ENCODE peak calls at places on chromosomes 3 and 15, in five cellular contexts. Q is aorta, C is mammary epithelial cell, Z is DND-41, J is neural progenitor cell. T is an unnamed sample.

GRCh38 chr3:171028779-171029232 is 2.3 kb upstream of the SLC2A2 start:
- DNase-seq in Q (no peak), C (peak; percentile 46), Z (no peak), J (no peak), T (no peak)

GRCh38 chr3:158991146-158991705 is 189.4 kb downstream of the MFSD1 start:
- DNase-seq in Q (no peak), C (peak; percentile 49), Z (peak; percentile 8), J (peak; percentile 25), T (no peak)

GRCh38 chr3:173660645-173661299 is 263.2 kb downstream of the NLGN1 start:
- DNase-seq in Q (no peak), C (no peak), Z (no peak), J (no peak), T (no peak)

GRCh38 chr3:19432679-19433078 is 284.4 kb downstream of the KCNH8 start:
- DNase-seq in Q (no peak), C (no peak), Z (no peak), J (no peak), T (no peak)

GRCh38 chr3:124217542-124217941 is 225.6 kb upstream of the ROPN1 start:
- DNase-seq in Q (no peak), C (peak; percentile 58), Z (peak; percentile 72), J (peak; percentile 87), T (no peak)

GRCh38 chr3:113773381-113773780 is 26.5 kb downstream of the ATP6V1A start:
- DNase-seq in Q (no peak), C (no peak), Z (no peak), J (no peak), T (no peak)

GRCh38 chr15:69587731-69588130 is 135.1 kb downstream of the RPLP1 start:
- DNase-seq in Q (no peak), C (no peak), Z (no peak), J (no peak), T (no peak)

GRCh38 chr3:187662848-187663407 is 7.3 kb downstream of the SST start:
- DNase-seq in Q (no peak), C (no peak), Z (no peak), J (no peak), T (no peak)

GRCh38 chr3:183265157-183265642 is 12.1 kb downstream of the B3GNT5 start:
- DNase-seq in Q (peak; percentile 68), C (no peak), Z (no peak), J (peak; percentile 82), T (no peak)

GRCh38 chr3:123048480-123049237 is 18.2 kb upstream of the PDIA5 start:
- DNase-seq in Q (no peak), C (no peak), Z (no peak), J (no peak), T (no peak)

GRCh38 chr15:84731774-84732173 is 15.8 kb upstream of the SEC11A start:
- DNase-seq in Q (no peak), C (no peak), Z (no peak), J (no peak), T (no peak)

GRCh38 chr15:83714888-83715287 is 61.0 kb downstream of the ADAMTSL3 start:
- DNase-seq in Q (no peak), C (no peak), Z (no peak), J (no peak), T (no peak)

GRCh38 chr3:127431066-127431465 is 143.2 kb upstream of the PRR20G start:
- DNase-seq in Q (no peak), C (no peak), Z (no peak), J (no peak), T (no peak)

GRCh38 chr3:187066228-187066995 is 72.9 kb downstream of the RPL39L start:
- DNase-seq in Q (no peak), C (peak; percentile 64), Z (no peak), J (peak; percentile 61), T (peak; percentile 38)

GRCh38 chr15:62773369-62774165 is 269.0 kb upstream of the TPM1 start:
- DNase-seq in Q (no peak), C (no peak), Z (no peak), J (no peak), T (no peak)

GRCh38 chr15:25812845-25813244 is 50.3 kb downstream of the ATP10A start:
- DNase-seq in Q (no peak), C (no peak), Z (no peak), J (no peak), T (no peak)

GRCh38 chr3:87354399-87354798 is 78.0 kb upstream of the POU1F1 start:
- DNase-seq in Q (no peak), C (no peak), Z (no peak), J (no peak), T (no peak)

GRCh38 chr3:29282431-29283296 is 1.8 kb downstream of the RBMS3 start:
- DNase-seq in Q (no peak), C (peak; percentile 63), Z (no peak), J (peak; percentile 17), T (no peak)

GRCh38 chr3:148331111-148331818 is 366.4 kb upstream of the AGTR1 start:
- DNase-seq in Q (no peak), C (no peak), Z (no peak), J (no peak), T (no peak)

GRCh38 chr15:32717290-32718081 is at the start of gene GREM1:
- DNase-seq in Q (no peak), C (no peak), Z (no peak), J (peak; percentile 90), T (no peak)

GRCh38 chr3:72615182-72615581 is 233.1 kb downstream of the SHQ1 start:
- DNase-seq in Q (no peak), C (no peak), Z (no peak), J (no peak), T (no peak)
- H3K4me1 ChIP-seq in Q (no peaks in the 10 kb centered on the region), C (no peaks in the 10 kb centered on the region), Z (no peaks in the 10 kb centered on the region), J (peaks cover 10% of the 10 kb centered on the region), T (no peaks in the 10 kb centered on the region)

DNA sequence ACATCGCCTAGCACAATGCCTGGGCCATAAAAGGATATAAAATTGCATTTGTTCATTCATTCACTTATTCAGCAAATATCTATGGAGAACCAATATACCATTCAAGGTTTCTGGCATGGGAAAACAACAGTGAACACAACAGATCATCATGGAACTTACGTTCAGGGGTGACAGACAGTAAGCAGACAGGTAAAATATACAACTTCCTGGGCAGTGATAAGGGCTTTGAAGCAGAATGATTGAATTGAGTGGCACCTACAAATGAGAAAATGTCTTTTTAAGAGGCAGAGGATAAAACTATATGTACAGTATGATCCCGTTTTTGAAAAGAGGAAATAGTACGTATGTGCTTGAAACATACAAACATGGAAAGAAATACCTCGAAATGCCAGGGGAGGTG is 39.2 kb downstream of the CMTM7 start:
- DNase-seq in Q (no peak), C (no peak), Z (no peak), J (no peak), T (peak; percentile 26)
- H3K4me1 ChIP-seq in Q (no peaks in the 10 kb centered on the region), C (peaks cover 7% of the 10 kb centered on the region), Z (peaks cover 57% of the 10 kb centered on the region), J (no peaks in the 10 kb centered on the region), T (peaks cover 94% of the 10 kb centered on the region)

GRCh38 chr15:61314443-61314842 is 85.3 kb upstream of the RORA start:
- DNase-seq in Q (no peak), C (no peak), Z (no peak), J (no peak), T (no peak)
- H3K4me1 ChIP-seq in Q (no peaks in the 10 kb centered on the region), C (no peaks in the 10 kb centered on the region), Z (no peaks in the 10 kb centered on the region), J (no peaks in the 10 kb centered on the region), T (no peaks in the 10 kb centered on the region)

GRCh38 chr3:129893616-129894070 is at the start of gene TMCC1:
- DNase-seq in Q (peak; percentile 87), C (peak; percentile 93), Z (peak; percentile 84), J (peak; percentile 95), T (peak; percentile 94)

GRCh38 chr3:129890891-129891290 is 2.6 kb downstream of the TMCC1 start:
- DNase-seq in Q (no peak), C (no peak), Z (no peak), J (no peak), T (no peak)

GRCh38 chr3:129890125-129890524 is 3.4 kb downstream of the TMCC1 start:
- DNase-seq in Q (no peak), C (no peak), Z (peak; percentile 67), J (no peak), T (no peak)

GRCh38 chr3:129892857-129893615 is 475 bp downstream of the TMCC1 start:
- DNase-seq in Q (peak; percentile 79), C (peak; percentile 41), Z (peak; percentile 43), J (peak; percentile 89), T (no peak)

GRCh38 chr3:129892486-129892856 is 1.0 kb downstream of the TMCC1 start:
- DNase-seq in Q (no peak), C (no peak), Z (no peak), J (no peak), T (no peak)
- H3K4me1 ChIP-seq in Q (no peaks in the 10 kb centered on the region), C (peaks cover 33% of the 10 kb centered on the region), Z (peaks cover 55% of the 10 kb centered on the region), J (peaks cover 23% of the 10 kb centered on the region), T (peaks cover 54% of the 10 kb centered on the region)

DNA sequence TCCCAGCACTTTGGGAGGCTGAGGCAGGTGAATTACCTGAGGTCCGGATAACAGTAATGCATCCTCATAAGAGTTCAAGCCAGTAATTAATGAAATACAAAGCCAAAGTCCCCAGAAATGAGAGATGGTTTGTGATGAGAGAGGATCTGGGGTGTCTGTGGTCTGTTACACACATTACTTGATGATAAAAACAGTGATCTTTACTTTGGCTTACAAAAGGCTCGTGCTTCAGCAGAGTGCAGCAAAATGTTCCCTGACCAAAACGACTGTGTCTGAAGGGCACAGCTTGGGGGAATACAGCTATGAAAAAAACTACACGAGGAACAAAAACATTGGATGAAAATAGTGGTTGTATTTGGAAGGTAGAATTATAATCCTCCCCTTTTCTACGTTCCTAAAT is 40.9 kb downstream of the CRTC3 start:
- DNase-seq in Q (no peak), C (no peak), Z (no peak), J (no peak), T (no peak)
- H3K4me1 ChIP-seq in Q (no peaks in the 10 kb centered on the region), C (peaks cover 3% of the 10 kb centered on the region), Z (peaks cover 27% of the 10 kb centered on the region), J (no peaks in the 10 kb centered on the region), T (peaks cover 89% of the 10 kb centered on the region)

GRCh38 chr3:5170975-5171374 is 16.5 kb upstream of the EDEM1 start:
- DNase-seq in Q (no peak), C (no peak), Z (no peak), J (no peak), T (no peak)
- H3K4me1 ChIP-seq in Q (no peaks in the 10 kb centered on the region), C (no peaks in the 10 kb centered on the region), Z (peaks cover 7% of the 10 kb centered on the region), J (no peaks in the 10 kb centered on the region), T (no peaks in the 10 kb centered on the region)